ENCODE peak calls at places on chromosome 16, in eight cellular contexts. P is dorsolateral prefrontal cortex, F is colonic mucosa, M is thoracic aorta, T is GM23248, I is PC-3, E is gastrocnemius medialis, O is A549. X is an unnamed sample.

GRCh38 chr16:74297296-74297665 is 667 bp downstream of the PSMD7 start:
- DNase-seq in E (no peak), O (no peak), M (peak), P (no peak), I (peak), T (peak), F (peak), X (no peak)

GRCh38 chr16:72932050-72932449 is 115.9 kb downstream of the ZFHX3 start:
- DNase-seq in I (no peak), P (no peak), F (no peak), O (no peak), M (no peak), T (no peak), E (no peak), X (no peak)

GRCh38 chr16:82439678-82440293 is 187.0 kb upstream of the CDH13 start:
- DNase-seq in I (peak), P (no peak), T (peak), F (no peak), E (no peak), O (no peak), M (no peak), X (peak)

GRCh38 chr16:73329363-73330306 is 281.7 kb upstream of the ZFHX3 start:
- DNase-seq in T (no peak), P (peak), I (no peak), E (no peak), F (peak), M (no peak), O (no peak), X (no peak)

GRCh38 chr16:18933501-18933900 is 7.3 kb upstream of the SMG1 start:
- DNase-seq in F (no peak), M (no peak), E (no peak), O (no peak), I (no peak), T (no peak), P (no peak), X (no peak)

GRCh38 chr16:49355923-49356665 is 17.5 kb upstream of the C16orf78 start:
- DNase-seq in O (no peak), I (no peak), F (no peak), P (no peak), T (peak), E (no peak), M (no peak), X (no peak)

GRCh38 chr16:49857423-49858181 is 1.7 kb upstream of the ZNF423 start:
- DNase-seq in I (peak), O (peak), F (peak), P (no peak), T (peak), E (no peak), M (no peak), X (peak)

GRCh38 chr16:46850619-46851555 is 19.9 kb upstream of the C16orf87 start:
- DNase-seq in I (no peak), T (no peak), M (no peak), E (no peak), F (no peak), O (no peak), P (no peak), X (no peak)

GRCh38 chr16:4298761-4299522 is 16.9 kb upstream of the GLIS2 start:
- DNase-seq in E (no peak), I (peak), F (peak), M (no peak), T (peak), P (no peak), O (peak), X (peak)

GRCh38 chr16:29820271-29820701 is at the start of gene MVP:
- DNase-seq in I (peak), E (peak), T (peak), O (peak), M (no peak), P (peak), F (peak), X (peak)

GRCh38 chr16:73059779-73060178 is 11.9 kb upstream of the ZFHX3 start:
- DNase-seq in P (no peak), O (no peak), E (no peak), I (no peak), M (no peak), F (no peak), T (no peak), X (no peak)

GRCh38 chr16:84941916-84942315 is 69.4 kb downstream of the ZDHHC7 start:
- DNase-seq in E (no peak), P (no peak), F (no peak), T (peak), I (no peak), M (no peak), O (no peak), X (no peak)

GRCh38 chr16:47990676-47991075 is 165.1 kb downstream of the ABCC12 start:
- DNase-seq in E (no peak), O (no peak), F (no peak), T (no peak), P (no peak), M (no peak), I (no peak), X (no peak)

GRCh38 chr16:57873218-57873617 is 70.9 kb upstream of the KIFC3 start:
- DNase-seq in M (no peak), E (no peak), I (no peak), O (no peak), F (no peak), P (no peak), T (no peak), X (no peak)

GRCh38 chr16:75789237-75789636 is 62.9 kb upstream of the CPHXL start:
- DNase-seq in P (no peak), E (no peak), M (no peak), O (peak), I (peak), T (peak), F (no peak), X (no peak)

GRCh38 chr16:69942099-69942491 is 9.0 kb upstream of the CLEC18A start:
- DNase-seq in E (no peak), T (no peak), O (no peak), M (no peak), I (no peak), P (no peak), F (no peak), X (peak)

DNA sequence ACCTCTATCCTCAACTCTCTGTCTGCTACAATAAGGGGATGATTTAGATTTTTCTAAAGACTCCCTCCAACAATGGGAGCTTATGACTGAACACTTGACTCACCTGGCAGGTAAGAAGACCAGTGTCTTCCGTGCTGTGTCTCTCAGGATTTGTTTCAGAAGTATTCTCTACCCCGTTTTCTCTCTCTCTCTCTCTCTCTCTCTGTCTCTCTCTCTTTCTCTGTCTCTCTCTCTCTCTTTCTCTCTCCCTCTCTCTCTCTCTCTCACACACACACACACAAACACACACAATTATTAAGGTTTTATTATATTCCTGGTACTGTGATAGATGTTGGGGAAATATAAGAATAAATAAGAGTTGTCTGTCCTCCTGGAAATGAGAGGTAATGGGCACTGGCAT is 263.9 kb downstream of the TOX3 start:
- DNase-seq in M (no peak), T (peak), E (no peak), I (no peak), P (no peak), O (no peak), F (no peak), X (no peak)
- H3K27ac ChIP-seq in M (no peak), T (no peak), E (no peak), I (no peak), P (no peak), O (no peak), F (no peak), X (no peak)

GRCh38 chr16:10245002-10245401 is 62.8 kb upstream of the GRIN2A start:
- DNase-seq in F (no peak), P (peak), E (no peak), T (no peak), M (no peak), O (no peak), I (no peak), X (no peak)
- H3K27ac ChIP-seq in F (no peak), P (no peak), E (no peak), T (no peak), M (no peak), O (no peak), I (no peak), X (no peak)

GRCh38 chr16:11692171-11692570 is 23.9 kb downstream of the SNN start:
- DNase-seq in O (no peak), E (no peak), M (no peak), I (no peak), T (no peak), F (no peak), P (no peak), X (no peak)
- H3K27ac ChIP-seq in O (no peak), E (peak), M (no peak), I (no peak), T (no peak), F (no peak), P (no peak), X (no peak)

GRCh38 chr16:63612462-63613227 is 1509.2 kb downstream of the CDH11 start:
- DNase-seq in E (no peak), P (no peak), I (no peak), F (no peak), O (no peak), M (no peak), T (no peak), X (no peak)
- H3K27ac ChIP-seq in E (no peak), P (no peak), I (no peak), F (no peak), O (no peak), M (no peak), T (no peak), X (no peak)

DNA sequence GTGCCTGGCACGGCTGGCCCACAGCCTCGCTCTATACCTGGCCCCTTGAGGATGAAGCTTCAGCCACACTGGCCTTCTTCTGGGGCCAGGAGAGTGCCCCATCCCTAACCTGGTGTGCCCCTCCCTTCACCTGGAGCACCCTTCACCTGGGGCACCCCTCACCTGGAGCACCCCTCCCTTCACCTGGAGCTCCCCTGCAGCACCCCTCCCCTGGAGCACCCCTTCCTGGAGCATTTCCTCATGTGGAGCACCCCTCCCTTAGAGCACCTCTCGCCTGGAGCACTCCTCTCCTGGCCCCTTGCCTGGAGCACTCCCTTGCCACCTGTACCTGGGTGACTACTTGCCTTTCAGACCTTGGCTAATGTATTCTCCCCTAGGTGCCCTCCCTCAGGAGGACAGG is 2.4 kb upstream of the FBXL16 start:
- DNase-seq in I (no peak), O (no peak), M (no peak), E (no peak), F (no peak), P (no peak), T (no peak), X (no peak)
- H3K27ac ChIP-seq in I (no peak), O (no peak), M (no peak), E (no peak), F (no peak), P (no peak), T (no peak), X (no peak)

GRCh38 chr16:79287424-79287917 is 313.1 kb downstream of the MAF start:
- DNase-seq in M (no peak), P (no peak), T (no peak), F (no peak), E (no peak), O (no peak), I (no peak), X (no peak)
- H3K27ac ChIP-seq in M (no peak), P (no peak), T (no peak), F (peak), E (no peak), O (no peak), I (no peak), X (no peak)

GRCh38 chr16:15482068-15482747 is 47.8 kb downstream of the BMERB1 start:
- DNase-seq in P (peak), I (peak), O (peak), F (peak), T (peak), M (no peak), E (peak), X (no peak)

GRCh38 chr16:15483857-15484256 is 49.5 kb downstream of the BMERB1 start:
- DNase-seq in F (no peak), T (no peak), E (no peak), O (no peak), I (no peak), P (no peak), M (no peak), X (no peak)

GRCh38 chr16:15485175-15485574 is 50.8 kb downstream of the BMERB1 start:
- DNase-seq in I (no peak), F (no peak), M (no peak), E (no peak), T (no peak), P (no peak), O (no peak), X (no peak)

GRCh38 chr16:15484662-15485061 is 50.3 kb downstream of the BMERB1 start:
- DNase-seq in I (no peak), F (no peak), O (no peak), M (no peak), P (no peak), T (peak), E (no peak), X (no peak)

DNA sequence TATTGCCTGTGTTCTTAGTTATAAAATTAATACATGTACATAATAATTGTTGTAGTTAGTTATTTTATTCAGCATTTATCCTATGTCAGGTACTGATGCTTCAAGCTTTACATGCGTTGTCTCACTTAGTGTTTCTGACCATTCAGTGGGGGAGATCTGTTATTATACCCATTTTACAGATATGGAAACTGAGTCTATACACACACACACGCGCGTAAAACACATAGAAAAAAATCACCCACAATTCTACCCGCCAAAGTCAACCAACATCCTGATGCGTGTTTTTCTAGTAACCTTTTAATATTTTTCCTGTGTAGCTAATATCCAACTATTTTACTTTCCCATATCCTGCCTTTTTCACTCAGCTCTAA is 48.3 kb downstream of the BMERB1 start:
- DNase-seq in O (no peak), F (no peak), M (no peak), E (no peak), T (no peak), P (no peak), I (no peak), X (no peak)
- H3K27ac ChIP-seq in O (peak), F (peak), M (no peak), E (no peak), T (peak), P (no peak), I (peak), X (no peak)

GRCh38 chr16:88983771-88984687 is 7.0 kb upstream of the CBFA2T3 start:
- DNase-seq in O (no peak), E (no peak), T (no peak), F (no peak), P (no peak), M (no peak), I (no peak), X (no peak)
- H3K27ac ChIP-seq in O (no peak), E (no peak), T (no peak), F (no peak), P (no peak), M (no peak), I (no peak), X (no peak)